ENCODE peak calls at places on chromosomes 7 and 10, in nine cellular contexts. One of them, this sample, is unnamed.

GRCh38 chr10:131083915-131084790 is 227.4 kb downstream of the TCERG1L start:
- DNase-seq in HT-29: no peak
- DNase-seq in HS-27A: no peak
- DNase-seq in activated T-cell treated with anti-CD3 and anti-CD28 coated beads, Interleukin-2, amount 50 U/mL, for 72 hours: no peak
- DNase-seq in GM12891: no peak
- DNase-seq in EH: no peak
- DNase-seq in activated CD8-positive, alpha-beta T cell treated with anti-CD3 and anti-CD28 coated beads for 36 hours: peak
- DNase-seq in pons: no peak
- DNase-seq in HFFc6: no peak
- DNase-seq in this sample: no peak

GRCh38 chr10:27558612-27559020 is 54.5 kb downstream of the RAB18 start:
- DNase-seq in HT-29: peak
- DNase-seq in HS-27A: peak
- DNase-seq in activated T-cell treated with anti-CD3 and anti-CD28 coated beads, Interleukin-2, amount 50 U/mL, for 72 hours: peak
- DNase-seq in GM12891: peak
- DNase-seq in EH: peak
- DNase-seq in activated CD8-positive, alpha-beta T cell treated with anti-CD3 and anti-CD28 coated beads for 36 hours: peak
- DNase-seq in pons: peak
- DNase-seq in HFFc6: peak
- DNase-seq in this sample: peak

GRCh38 chr10:4678023-4678950 is 147.7 kb upstream of the AKR1E2 start:
- DNase-seq in HT-29: peak
- DNase-seq in HS-27A: no peak
- DNase-seq in activated T-cell treated with anti-CD3 and anti-CD28 coated beads, Interleukin-2, amount 50 U/mL, for 72 hours: no peak
- DNase-seq in GM12891: no peak
- DNase-seq in EH: peak
- DNase-seq in activated CD8-positive, alpha-beta T cell treated with anti-CD3 and anti-CD28 coated beads for 36 hours: no peak
- DNase-seq in pons: no peak
- DNase-seq in HFFc6: peak
- DNase-seq in this sample: peak

GRCh38 chr10:69446650-69447151 is 4.6 kb upstream of the TSPAN15 start:
- DNase-seq in HT-29: peak
- DNase-seq in HS-27A: no peak
- DNase-seq in activated T-cell treated with anti-CD3 and anti-CD28 coated beads, Interleukin-2, amount 50 U/mL, for 72 hours: no peak
- DNase-seq in GM12891: no peak
- DNase-seq in EH: peak
- DNase-seq in activated CD8-positive, alpha-beta T cell treated with anti-CD3 and anti-CD28 coated beads for 36 hours: no peak
- DNase-seq in pons: no peak
- DNase-seq in HFFc6: peak
- DNase-seq in this sample: peak

GRCh38 chr7:158814637-158815036 is 14.7 kb downstream of the ESYT2 start:
- DNase-seq in HT-29: no peak
- DNase-seq in HS-27A: no peak
- DNase-seq in activated T-cell treated with anti-CD3 and anti-CD28 coated beads, Interleukin-2, amount 50 U/mL, for 72 hours: peak
- DNase-seq in GM12891: no peak
- DNase-seq in EH: no peak
- DNase-seq in activated CD8-positive, alpha-beta T cell treated with anti-CD3 and anti-CD28 coated beads for 36 hours: peak
- DNase-seq in pons: no peak
- DNase-seq in HFFc6: no peak
- DNase-seq in this sample: no peak

GRCh38 chr10:100744136-100744979 is 1.0 kb upstream of the PAX2 start:
- DNase-seq in HT-29: no peak
- DNase-seq in HS-27A: no peak
- DNase-seq in activated T-cell treated with anti-CD3 and anti-CD28 coated beads, Interleukin-2, amount 50 U/mL, for 72 hours: peak
- DNase-seq in GM12891: no peak
- DNase-seq in EH: no peak
- DNase-seq in activated CD8-positive, alpha-beta T cell treated with anti-CD3 and anti-CD28 coated beads for 36 hours: peak
- DNase-seq in pons: no peak
- DNase-seq in HFFc6: no peak
- DNase-seq in this sample: no peak

GRCh38 chr10:72124984-72125383 is 36.6 kb upstream of the SPOCK2 start:
- DNase-seq in HT-29: no peak
- DNase-seq in HS-27A: no peak
- DNase-seq in activated T-cell treated with anti-CD3 and anti-CD28 coated beads, Interleukin-2, amount 50 U/mL, for 72 hours: no peak
- DNase-seq in GM12891: no peak
- DNase-seq in EH: peak
- DNase-seq in activated CD8-positive, alpha-beta T cell treated with anti-CD3 and anti-CD28 coated beads for 36 hours: no peak
- DNase-seq in pons: no peak
- DNase-seq in HFFc6: peak
- DNase-seq in this sample: peak

GRCh38 chr7:116809636-116810266 is 52.6 kb upstream of the CAPZA2 start:
- DNase-seq in HT-29: peak
- DNase-seq in HS-27A: no peak
- DNase-seq in activated T-cell treated with anti-CD3 and anti-CD28 coated beads, Interleukin-2, amount 50 U/mL, for 72 hours: peak
- DNase-seq in GM12891: no peak
- DNase-seq in EH: peak
- DNase-seq in activated CD8-positive, alpha-beta T cell treated with anti-CD3 and anti-CD28 coated beads for 36 hours: peak
- DNase-seq in pons: peak
- DNase-seq in HFFc6: peak
- DNase-seq in this sample: peak

GRCh38 chr10:48366261-48366660 is 59.8 kb downstream of the MAPK8 start:
- DNase-seq in HT-29: peak
- DNase-seq in HS-27A: no peak
- DNase-seq in activated T-cell treated with anti-CD3 and anti-CD28 coated beads, Interleukin-2, amount 50 U/mL, for 72 hours: no peak
- DNase-seq in GM12891: no peak
- DNase-seq in EH: peak
- DNase-seq in activated CD8-positive, alpha-beta T cell treated with anti-CD3 and anti-CD28 coated beads for 36 hours: no peak
- DNase-seq in pons: no peak
- DNase-seq in HFFc6: no peak
- DNase-seq in this sample: no peak

GRCh38 chr7:94195813-94196212 is 191.7 kb upstream of the BET1 start:
- DNase-seq in HT-29: no peak
- DNase-seq in HS-27A: no peak
- DNase-seq in activated T-cell treated with anti-CD3 and anti-CD28 coated beads, Interleukin-2, amount 50 U/mL, for 72 hours: no peak
- DNase-seq in GM12891: no peak
- DNase-seq in EH: peak
- DNase-seq in activated CD8-positive, alpha-beta T cell treated with anti-CD3 and anti-CD28 coated beads for 36 hours: no peak
- DNase-seq in pons: no peak
- DNase-seq in HFFc6: no peak
- DNase-seq in this sample: no peak

GRCh38 chr7:16851829-16852228 is 30.0 kb downstream of the AGR3 start:
- DNase-seq in HT-29: no peak
- DNase-seq in HS-27A: no peak
- DNase-seq in activated T-cell treated with anti-CD3 and anti-CD28 coated beads, Interleukin-2, amount 50 U/mL, for 72 hours: no peak
- DNase-seq in GM12891: no peak
- DNase-seq in EH: no peak
- DNase-seq in activated CD8-positive, alpha-beta T cell treated with anti-CD3 and anti-CD28 coated beads for 36 hours: no peak
- DNase-seq in pons: peak
- DNase-seq in HFFc6: no peak
- DNase-seq in this sample: no peak

GRCh38 chr10:18066947-18067346 is 73.3 kb upstream of the CACNB2 start:
- DNase-seq in HT-29: no peak
- DNase-seq in HS-27A: no peak
- DNase-seq in activated T-cell treated with anti-CD3 and anti-CD28 coated beads, Interleukin-2, amount 50 U/mL, for 72 hours: no peak
- DNase-seq in GM12891: no peak
- DNase-seq in EH: no peak
- DNase-seq in activated CD8-positive, alpha-beta T cell treated with anti-CD3 and anti-CD28 coated beads for 36 hours: no peak
- DNase-seq in pons: no peak
- DNase-seq in HFFc6: no peak
- DNase-seq in this sample: no peak

GRCh38 chr7:82742163-82742562 is 298.6 kb upstream of the CACNA2D1 start:
- DNase-seq in HT-29: no peak
- DNase-seq in HS-27A: no peak
- DNase-seq in activated T-cell treated with anti-CD3 and anti-CD28 coated beads, Interleukin-2, amount 50 U/mL, for 72 hours: no peak
- DNase-seq in GM12891: no peak
- DNase-seq in EH: no peak
- DNase-seq in activated CD8-positive, alpha-beta T cell treated with anti-CD3 and anti-CD28 coated beads for 36 hours: no peak
- DNase-seq in pons: no peak
- DNase-seq in HFFc6: no peak
- DNase-seq in this sample: no peak

GRCh38 chr10:76874151-76874550 is 763.5 kb downstream of the KCNMA1 start:
- DNase-seq in HT-29: no peak
- DNase-seq in HS-27A: no peak
- DNase-seq in activated T-cell treated with anti-CD3 and anti-CD28 coated beads, Interleukin-2, amount 50 U/mL, for 72 hours: no peak
- DNase-seq in GM12891: no peak
- DNase-seq in EH: peak
- DNase-seq in activated CD8-positive, alpha-beta T cell treated with anti-CD3 and anti-CD28 coated beads for 36 hours: no peak
- DNase-seq in pons: no peak
- DNase-seq in HFFc6: no peak
- DNase-seq in this sample: peak

GRCh38 chr10:30386801-30387588 is 37.9 kb upstream of the MTPAP start:
- DNase-seq in HT-29: peak
- DNase-seq in HS-27A: no peak
- DNase-seq in activated T-cell treated with anti-CD3 and anti-CD28 coated beads, Interleukin-2, amount 50 U/mL, for 72 hours: no peak
- DNase-seq in GM12891: no peak
- DNase-seq in EH: no peak
- DNase-seq in activated CD8-positive, alpha-beta T cell treated with anti-CD3 and anti-CD28 coated beads for 36 hours: no peak
- DNase-seq in pons: no peak
- DNase-seq in HFFc6: peak
- DNase-seq in this sample: peak

GRCh38 chr10:75870039-75870645 is 438.7 kb downstream of the LRMDA start:
- DNase-seq in HT-29: no peak
- DNase-seq in HS-27A: no peak
- DNase-seq in activated T-cell treated with anti-CD3 and anti-CD28 coated beads, Interleukin-2, amount 50 U/mL, for 72 hours: no peak
- DNase-seq in GM12891: no peak
- DNase-seq in EH: no peak
- DNase-seq in activated CD8-positive, alpha-beta T cell treated with anti-CD3 and anti-CD28 coated beads for 36 hours: no peak
- DNase-seq in pons: no peak
- DNase-seq in HFFc6: no peak
- DNase-seq in this sample: no peak

GRCh38 chr10:117345143-117345542 is 30.1 kb downstream of the PDZD8 start:
- DNase-seq in HT-29: peak
- DNase-seq in HS-27A: no peak
- DNase-seq in activated T-cell treated with anti-CD3 and anti-CD28 coated beads, Interleukin-2, amount 50 U/mL, for 72 hours: no peak
- DNase-seq in GM12891: no peak
- DNase-seq in EH: peak
- DNase-seq in activated CD8-positive, alpha-beta T cell treated with anti-CD3 and anti-CD28 coated beads for 36 hours: no peak
- DNase-seq in pons: no peak
- DNase-seq in HFFc6: no peak
- DNase-seq in this sample: no peak

GRCh38 chr7:106639476-106640334 is 21.3 kb downstream of the CCDC71L start:
- DNase-seq in HT-29: no peak
- DNase-seq in HS-27A: no peak
- DNase-seq in activated T-cell treated with anti-CD3 and anti-CD28 coated beads, Interleukin-2, amount 50 U/mL, for 72 hours: no peak
- DNase-seq in GM12891: no peak
- DNase-seq in EH: no peak
- DNase-seq in activated CD8-positive, alpha-beta T cell treated with anti-CD3 and anti-CD28 coated beads for 36 hours: no peak
- DNase-seq in pons: no peak
- DNase-seq in HFFc6: no peak
- DNase-seq in this sample: no peak

GRCh38 chr10:10317151-10317550 is 700.5 kb upstream of the CELF2 start:
- DNase-seq in HT-29: no peak
- DNase-seq in HS-27A: no peak
- DNase-seq in activated T-cell treated with anti-CD3 and anti-CD28 coated beads, Interleukin-2, amount 50 U/mL, for 72 hours: no peak
- DNase-seq in GM12891: no peak
- DNase-seq in EH: no peak
- DNase-seq in activated CD8-positive, alpha-beta T cell treated with anti-CD3 and anti-CD28 coated beads for 36 hours: no peak
- DNase-seq in pons: no peak
- DNase-seq in HFFc6: no peak
- DNase-seq in this sample: no peak

GRCh38 chr7:143958781-143959180 is 4.1 kb downstream of the OR2F1 start:
- DNase-seq in HT-29: no peak
- DNase-seq in HS-27A: no peak
- DNase-seq in activated T-cell treated with anti-CD3 and anti-CD28 coated beads, Interleukin-2, amount 50 U/mL, for 72 hours: no peak
- DNase-seq in GM12891: no peak
- DNase-seq in EH: peak
- DNase-seq in activated CD8-positive, alpha-beta T cell treated with anti-CD3 and anti-CD28 coated beads for 36 hours: no peak
- DNase-seq in pons: no peak
- DNase-seq in HFFc6: no peak
- DNase-seq in this sample: no peak

GRCh38 chr7:69932034-69932628 is 333.9 kb downstream of the AUTS2 start:
- DNase-seq in HT-29: peak
- DNase-seq in HS-27A: no peak
- DNase-seq in activated T-cell treated with anti-CD3 and anti-CD28 coated beads, Interleukin-2, amount 50 U/mL, for 72 hours: no peak
- DNase-seq in GM12891: no peak
- DNase-seq in EH: peak
- DNase-seq in activated CD8-positive, alpha-beta T cell treated with anti-CD3 and anti-CD28 coated beads for 36 hours: peak
- DNase-seq in pons: peak
- DNase-seq in HFFc6: no peak
- DNase-seq in this sample: peak